ENCODE peak calls at places on chromosomes 7 and 10, in five cellular contexts. One of them, this sample, is unnamed.

GRCh38 chr10:22640351-22640750 is 74.0 kb downstream of the PIP4K2A start:
- DNase-seq in upper lobe of left lung: no peak
- DNase-seq in AG04450: no peak
- DNase-seq in body of pancreas: no peak
- DNase-seq in upper lobe of right lung: no peak
- DNase-seq in this sample: no peak

GRCh38 chr10:26259341-26259740 is 42.8 kb downstream of the GAD2 start:
- DNase-seq in AG04450: no peak
- DNase-seq in upper lobe of left lung: no peak
- DNase-seq in upper lobe of right lung: no peak
- DNase-seq in body of pancreas: no peak
- DNase-seq in this sample: no peak

GRCh38 chr10:3364768-3365480 is 192.3 kb upstream of the PITRM1 start:
- DNase-seq in body of pancreas: no peak
- DNase-seq in upper lobe of left lung: no peak
- DNase-seq in upper lobe of right lung: no peak
- DNase-seq in AG04450: no peak
- DNase-seq in this sample: no peak

GRCh38 chr7:37899712-37900247 is 16.8 kb downstream of the SFRP4 start:
- DNase-seq in AG04450: no peak
- DNase-seq in body of pancreas: no peak
- DNase-seq in upper lobe of left lung: no peak
- DNase-seq in upper lobe of right lung: no peak
- DNase-seq in this sample: no peak

GRCh38 chr10:58919927-58920654 is 256.4 kb upstream of the PHYHIPL start:
- DNase-seq in upper lobe of left lung: no peak
- DNase-seq in AG04450: peak
- DNase-seq in body of pancreas: no peak
- DNase-seq in upper lobe of right lung: no peak
- DNase-seq in this sample: no peak

GRCh38 chr10:126350216-126350992 is 37.9 kb downstream of the ADAM12 start:
- DNase-seq in body of pancreas: no peak
- DNase-seq in upper lobe of right lung: no peak
- DNase-seq in upper lobe of left lung: no peak
- DNase-seq in AG04450: peak
- DNase-seq in this sample: peak

GRCh38 chr10:13062813-13063212 is 37.1 kb upstream of the OPTN start:
- DNase-seq in AG04450: no peak
- DNase-seq in body of pancreas: no peak
- DNase-seq in upper lobe of left lung: no peak
- DNase-seq in upper lobe of right lung: no peak
- DNase-seq in this sample: no peak

GRCh38 chr7:27098493-27099223 is 2.9 kb upstream of the HOXA1 start:
- DNase-seq in upper lobe of right lung: no peak
- DNase-seq in AG04450: no peak
- DNase-seq in body of pancreas: no peak
- DNase-seq in upper lobe of left lung: peak
- DNase-seq in this sample: no peak

GRCh38 chr7:8627322-8627721 is 193.9 kb downstream of the NXPH1 start:
- DNase-seq in upper lobe of right lung: no peak
- DNase-seq in AG04450: no peak
- DNase-seq in upper lobe of left lung: no peak
- DNase-seq in body of pancreas: no peak
- DNase-seq in this sample: no peak

GRCh38 chr7:2296830-2297229 is 17.4 kb downstream of the SNX8 start:
- DNase-seq in AG04450: no peak
- DNase-seq in body of pancreas: no peak
- DNase-seq in upper lobe of right lung: no peak
- DNase-seq in upper lobe of left lung: no peak
- DNase-seq in this sample: no peak

GRCh38 chr10:47167591-47167990 is 132.4 kb upstream of the GDF10 start:
- DNase-seq in upper lobe of left lung: no peak
- DNase-seq in AG04450: no peak
- DNase-seq in body of pancreas: no peak
- DNase-seq in upper lobe of right lung: no peak
- DNase-seq in this sample: no peak

GRCh38 chr10:63976538-63976937 is 455.3 kb downstream of the REEP3 start:
- DNase-seq in body of pancreas: peak
- DNase-seq in AG04450: no peak
- DNase-seq in upper lobe of left lung: no peak
- DNase-seq in upper lobe of right lung: peak
- DNase-seq in this sample: no peak

GRCh38 chr7:103715376-103716110 is 269.5 kb upstream of the SLC26A5 start:
- DNase-seq in upper lobe of right lung: no peak
- DNase-seq in body of pancreas: no peak
- DNase-seq in upper lobe of left lung: no peak
- DNase-seq in AG04450: no peak
- DNase-seq in this sample: no peak

GRCh38 chr7:150814328-150815001 is 13.9 kb downstream of the TMEM176A start:
- DNase-seq in upper lobe of left lung: no peak
- DNase-seq in upper lobe of right lung: no peak
- DNase-seq in AG04450: no peak
- DNase-seq in body of pancreas: no peak
- DNase-seq in this sample: no peak

GRCh38 chr10:113562108-113562507 is 9.3 kb downstream of the HABP2 start:
- DNase-seq in upper lobe of right lung: no peak
- DNase-seq in AG04450: no peak
- DNase-seq in upper lobe of left lung: no peak
- DNase-seq in body of pancreas: no peak
- DNase-seq in this sample: no peak

GRCh38 chr10:113565364-113565763 is 12.5 kb downstream of the HABP2 start:
- DNase-seq in AG04450: no peak
- DNase-seq in upper lobe of left lung: no peak
- DNase-seq in body of pancreas: no peak
- DNase-seq in upper lobe of right lung: no peak
- DNase-seq in this sample: no peak

GRCh38 chr10:113562693-113563092 is 9.8 kb downstream of the HABP2 start:
- DNase-seq in upper lobe of left lung: no peak
- DNase-seq in upper lobe of right lung: no peak
- DNase-seq in AG04450: no peak
- DNase-seq in body of pancreas: no peak
- DNase-seq in this sample: no peak

GRCh38 chr10:113561214-113561613 is 8.4 kb downstream of the HABP2 start:
- DNase-seq in body of pancreas: no peak
- DNase-seq in AG04450: no peak
- DNase-seq in upper lobe of right lung: no peak
- DNase-seq in upper lobe of left lung: no peak
- DNase-seq in this sample: no peak

DNA sequence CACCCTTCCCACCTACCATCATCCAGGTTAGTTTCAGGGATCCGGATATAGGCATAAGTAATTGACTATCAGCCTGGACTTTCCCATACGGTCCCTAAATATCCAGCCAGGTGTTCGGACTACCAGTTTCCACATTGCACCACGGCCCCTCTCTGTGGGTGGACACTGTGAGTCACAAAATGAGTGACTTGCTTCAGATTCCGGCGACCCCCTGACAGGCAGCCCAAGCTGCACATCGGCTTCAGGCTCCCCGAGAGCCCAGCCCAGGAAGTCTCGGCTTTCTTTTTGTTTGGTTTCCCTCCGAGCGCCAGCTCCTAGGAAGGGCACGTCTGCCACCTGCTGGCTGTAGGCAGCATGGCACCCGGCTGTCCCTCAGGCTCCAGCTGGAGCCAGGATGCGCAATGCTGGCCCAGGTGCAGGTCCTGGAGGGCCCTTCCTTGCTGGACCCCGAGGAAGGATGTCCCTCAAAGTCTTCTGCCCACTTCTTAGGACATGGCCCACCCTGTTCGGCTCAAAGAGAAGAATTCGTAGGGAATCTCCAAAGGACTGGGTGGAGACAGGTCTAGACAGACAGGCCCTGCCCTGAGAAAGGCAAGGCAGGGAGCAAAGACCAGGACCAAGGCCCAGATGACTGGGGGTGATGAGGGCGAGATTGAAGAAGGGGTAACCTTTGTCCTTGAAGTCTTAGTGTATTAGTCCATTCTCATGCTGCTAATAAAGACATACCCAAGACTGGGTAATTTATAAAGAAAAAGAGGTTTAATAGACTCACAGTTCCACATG is 10.6 kb downstream of the HABP2 start:
- DNase-seq in AG04450: peak
- DNase-seq in body of pancreas: peak
- DNase-seq in upper lobe of left lung: peak
- DNase-seq in upper lobe of right lung: peak
- DNase-seq in this sample: no peak
- H3K4me3 ChIP-seq in AG04450: peak
- H3K4me3 ChIP-seq in body of pancreas: peak
- H3K4me3 ChIP-seq in upper lobe of left lung: peak
- H3K4me3 ChIP-seq in upper lobe of right lung: peak
- H3K4me3 ChIP-seq in this sample: peak

GRCh38 chr7:33904680-33905388 is 505 bp upstream of the BMPER start:
- DNase-seq in upper lobe of right lung: peak
- DNase-seq in body of pancreas: no peak
- DNase-seq in AG04450: no peak
- DNase-seq in upper lobe of left lung: peak
- DNase-seq in this sample: peak
- TF ChIP-seq CTCF in upper lobe of right lung: peak
- TF ChIP-seq CTCF in body of pancreas: no peak
- TF ChIP-seq CTCF in AG04450: peak
- TF ChIP-seq CTCF in upper lobe of left lung: no peak
- TF ChIP-seq CTCF in this sample: peak

DNA sequence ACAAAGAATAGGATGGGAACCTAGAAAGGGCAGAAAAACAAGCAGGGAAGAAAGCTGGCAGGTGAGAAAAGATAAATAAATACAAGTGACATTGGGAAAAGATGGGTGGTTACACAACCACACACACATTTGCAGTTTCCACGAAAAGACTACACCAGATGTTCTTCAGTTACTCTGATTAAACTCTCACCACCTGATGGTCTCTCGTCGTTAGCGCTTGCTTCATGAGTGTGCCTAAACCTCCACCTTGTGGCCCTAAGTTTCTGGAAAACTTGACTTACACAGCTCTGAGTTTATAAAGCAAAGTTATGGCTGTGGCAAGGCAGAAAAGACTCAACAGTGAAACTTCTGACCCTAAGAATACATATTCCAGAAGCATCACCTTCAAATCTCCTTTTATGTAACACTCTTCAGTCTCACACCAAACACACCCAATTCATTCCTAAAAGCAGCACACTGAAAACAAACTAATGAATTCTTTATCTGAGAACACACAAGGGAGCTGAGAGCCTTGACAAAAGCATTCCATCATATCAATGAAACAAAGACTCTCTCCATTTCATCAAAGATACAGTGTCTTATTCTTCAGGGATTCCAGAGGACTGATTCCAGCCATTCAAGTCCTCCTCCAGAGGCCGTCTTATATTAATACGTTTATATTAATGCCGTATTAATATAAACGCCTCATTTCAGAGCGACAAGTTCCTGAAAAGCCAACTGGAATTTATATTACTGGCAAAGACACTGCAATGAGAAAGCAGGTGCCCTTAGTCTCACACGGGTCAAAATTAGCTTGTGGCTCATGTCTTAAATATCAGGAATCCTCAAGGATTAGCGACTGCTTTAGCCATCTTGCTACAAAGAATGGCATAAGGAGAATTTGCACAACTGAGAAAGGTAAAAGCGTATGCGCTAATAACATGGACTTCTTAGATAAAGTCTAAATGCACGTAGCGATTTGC is 77.6 kb downstream of the RNF216 start:
- DNase-seq in upper lobe of right lung: no peak
- DNase-seq in AG04450: no peak
- DNase-seq in body of pancreas: no peak
- DNase-seq in upper lobe of left lung: no peak
- DNase-seq in this sample: no peak
- H3K4me3 ChIP-seq in upper lobe of right lung: no peak
- H3K4me3 ChIP-seq in AG04450: no peak
- H3K4me3 ChIP-seq in body of pancreas: no peak
- H3K4me3 ChIP-seq in upper lobe of left lung: no peak
- H3K4me3 ChIP-seq in this sample: no peak

DNA sequence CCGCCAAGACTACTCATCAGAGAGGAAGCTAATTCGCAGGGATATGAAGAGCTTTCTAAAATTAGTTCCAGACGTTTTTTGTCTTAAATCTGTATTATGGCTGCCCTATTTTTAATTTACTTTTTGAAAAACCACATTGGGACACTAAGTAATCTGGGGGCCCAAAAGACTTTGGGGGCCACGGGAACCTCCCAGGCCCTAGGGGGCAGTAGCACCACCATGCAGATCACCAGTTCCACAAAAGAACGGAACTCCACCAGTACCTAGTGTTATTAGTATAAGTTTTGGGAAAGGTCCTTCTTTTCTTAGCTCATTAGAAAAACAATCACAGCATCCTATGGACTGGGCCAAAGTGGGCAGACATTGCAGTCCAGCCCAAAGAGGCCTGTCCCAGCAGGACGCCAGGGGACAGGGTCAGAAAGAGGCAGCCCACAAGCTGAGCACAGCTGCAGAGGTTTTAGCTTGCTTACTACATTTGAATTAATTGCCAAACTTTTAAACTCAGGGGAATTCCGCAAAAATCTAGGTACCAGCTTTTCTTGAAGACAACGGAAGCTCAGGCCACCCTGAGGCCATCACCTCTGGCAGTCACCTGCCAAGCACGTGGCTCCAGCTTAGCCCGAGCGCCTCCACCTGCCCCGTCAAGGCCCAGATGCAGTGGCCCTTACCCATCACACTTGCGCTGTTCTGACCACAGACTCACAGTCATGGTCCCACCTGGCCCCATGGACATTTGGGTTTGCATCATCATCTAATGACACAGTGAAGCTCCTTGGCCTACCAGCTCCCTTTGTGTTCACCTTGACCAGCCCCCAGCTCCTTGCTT is 74.8 kb downstream of the PARP12 start:
- DNase-seq in upper lobe of left lung: peak
- DNase-seq in upper lobe of right lung: no peak
- DNase-seq in body of pancreas: no peak
- DNase-seq in AG04450: no peak
- DNase-seq in this sample: no peak
- TF ChIP-seq CTCF in upper lobe of left lung: no peak
- TF ChIP-seq CTCF in upper lobe of right lung: no peak
- TF ChIP-seq CTCF in body of pancreas: no peak
- TF ChIP-seq CTCF in AG04450: no peak
- TF ChIP-seq CTCF in this sample: no peak

GRCh38 chr7:114949227-114949626 is 27.3 kb downstream of the MDFIC start:
- DNase-seq in AG04450: no peak
- DNase-seq in body of pancreas: no peak
- DNase-seq in upper lobe of left lung: no peak
- DNase-seq in upper lobe of right lung: no peak
- DNase-seq in this sample: no peak
- H3K4me3 ChIP-seq in AG04450: no peak
- H3K4me3 ChIP-seq in body of pancreas: no peak
- H3K4me3 ChIP-seq in upper lobe of left lung: no peak
- H3K4me3 ChIP-seq in upper lobe of right lung: no peak
- H3K4me3 ChIP-seq in this sample: no peak

DNA sequence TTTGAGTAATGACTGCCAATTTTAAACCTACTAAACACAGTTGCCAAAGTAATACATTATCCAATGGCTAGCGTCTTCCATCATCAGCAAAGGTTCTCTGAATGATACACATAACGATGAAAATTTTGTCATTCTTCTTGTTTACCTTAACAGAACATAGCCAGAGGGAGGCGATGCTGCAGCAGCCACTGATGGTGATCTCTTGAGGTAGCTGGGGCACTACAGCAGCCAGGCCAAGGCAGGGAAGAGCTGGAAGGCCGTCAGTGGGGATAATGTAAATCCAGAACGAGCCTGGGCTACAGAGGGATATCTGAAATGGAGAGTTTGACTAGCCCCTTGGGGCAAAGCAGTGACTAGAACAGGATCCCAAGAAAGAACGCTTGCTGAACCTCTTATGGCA is 38.8 kb downstream of the PRPS1L1 start:
- DNase-seq in AG04450: no peak
- DNase-seq in upper lobe of left lung: no peak
- DNase-seq in body of pancreas: no peak
- DNase-seq in upper lobe of right lung: no peak
- DNase-seq in this sample: no peak
- TF ChIP-seq CTCF in AG04450: no peak
- TF ChIP-seq CTCF in upper lobe of left lung: no peak
- TF ChIP-seq CTCF in body of pancreas: no peak
- TF ChIP-seq CTCF in upper lobe of right lung: no peak
- TF ChIP-seq CTCF in this sample: no peak

GRCh38 chr7:157690833-157691382 is 354.1 kb downstream of the DNAJB6 start:
- DNase-seq in upper lobe of right lung: peak
- DNase-seq in body of pancreas: peak
- DNase-seq in upper lobe of left lung: peak
- DNase-seq in AG04450: no peak
- DNase-seq in this sample: no peak
- H3K4me3 ChIP-seq in upper lobe of right lung: peak
- H3K4me3 ChIP-seq in body of pancreas: no peak
- H3K4me3 ChIP-seq in upper lobe of left lung: peak
- H3K4me3 ChIP-seq in AG04450: no peak
- H3K4me3 ChIP-seq in this sample: no peak